ENCODE peak calls at places on chromosome 11, in six cellular contexts. P is SK-N-SH, V is H1, Q is WTC11, O is A549, H is K562. G is an unnamed sample.

GRCh38 chr11:112519749-112520148 is 259.1 kb upstream of the PLET1 start:
- DNase-seq in P (no peak), V (no peak), Q (no peak), O (no peak), H (no peak), G (no peak)

GRCh38 chr11:82872377-82873150 is 27.7 kb downstream of the PRCP start:
- DNase-seq in P (no peak), V (no peak), Q (no peak), O (no peak), H (no peak), G (peak)

GRCh38 chr11:2175659-2176058 is 4.0 kb upstream of the TH start:
- DNase-seq in P (peak), V (no peak), Q (no peak), O (no peak), H (no peak), G (no peak)

GRCh38 chr11:88535266-88535665 is 197.7 kb upstream of the CTSC start:
- DNase-seq in P (no peak), V (no peak), Q (no peak), O (no peak), H (no peak), G (no peak)

GRCh38 chr11:30228323-30228884 is 2.4 kb upstream of the FSHB start:
- DNase-seq in P (no peak), V (no peak), Q (no peak), O (no peak), H (no peak), G (no peak)

GRCh38 chr11:61120865-61121831 is 18.9 kb downstream of the CD5 start:
- DNase-seq in P (peak), V (no peak), Q (no peak), O (no peak), H (no peak), G (no peak)

GRCh38 chr11:107859459-107860239 is 1.1 kb upstream of the SLC35F2 start:
- DNase-seq in P (peak), V (peak), Q (peak), O (peak), H (peak), G (peak)

GRCh38 chr11:57571631-57572030 is 4.2 kb upstream of the UBE2L6 start:
- DNase-seq in P (no peak), V (no peak), Q (no peak), O (no peak), H (no peak), G (no peak)

GRCh38 chr11:2272946-2273280 is 2.5 kb upstream of the ASCL2 start:
- DNase-seq in P (no peak), V (no peak), Q (no peak), O (no peak), H (no peak), G (no peak)

GRCh38 chr11:31254411-31254810 is 115.1 kb downstream of the DCDC1 start:
- DNase-seq in P (no peak), V (no peak), Q (no peak), O (no peak), H (no peak), G (no peak)

GRCh38 chr11:115993613-115994012 is 489.4 kb upstream of the CADM1 start:
- DNase-seq in P (no peak), V (no peak), Q (no peak), O (no peak), H (no peak), G (no peak)

GRCh38 chr11:27353593-27354358 is 9.2 kb downstream of the CCDC34 start:
- DNase-seq in P (no peak), V (no peak), Q (no peak), O (no peak), H (no peak), G (no peak)

GRCh38 chr11:64675417-64676252 is 47.4 kb downstream of the NRXN2 start:
- DNase-seq in P (peak), V (no peak), Q (no peak), O (peak), H (no peak), G (no peak)

DNA sequence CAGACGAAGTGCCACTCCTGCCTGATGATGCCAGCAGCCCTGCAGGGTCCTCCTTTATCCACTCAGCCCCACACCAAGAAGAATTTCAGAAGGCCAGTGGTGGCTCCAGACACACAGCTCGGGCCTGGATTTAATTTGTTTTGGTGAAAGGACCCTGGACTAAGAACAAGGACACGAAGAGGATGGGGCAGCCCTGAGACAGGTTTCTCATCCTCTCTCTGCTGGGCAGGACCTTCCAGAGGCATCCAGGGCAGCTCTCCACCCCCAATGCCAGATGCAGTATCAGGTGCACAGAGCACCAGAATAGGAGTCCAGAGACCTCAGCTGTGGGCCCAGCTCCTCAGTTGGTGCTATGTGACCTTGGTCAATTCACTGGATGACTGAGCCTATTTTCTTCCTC is 72.0 kb downstream of the TRIM29 start:
- DNase-seq in P (no peak), V (peak), Q (no peak), O (no peak), H (no peak), G (no peak)
- TF ChIP-seq MAX in P (no peak), V (no peak), Q (no peak), O (no peak), H (no peak), G (no peak)

DNA sequence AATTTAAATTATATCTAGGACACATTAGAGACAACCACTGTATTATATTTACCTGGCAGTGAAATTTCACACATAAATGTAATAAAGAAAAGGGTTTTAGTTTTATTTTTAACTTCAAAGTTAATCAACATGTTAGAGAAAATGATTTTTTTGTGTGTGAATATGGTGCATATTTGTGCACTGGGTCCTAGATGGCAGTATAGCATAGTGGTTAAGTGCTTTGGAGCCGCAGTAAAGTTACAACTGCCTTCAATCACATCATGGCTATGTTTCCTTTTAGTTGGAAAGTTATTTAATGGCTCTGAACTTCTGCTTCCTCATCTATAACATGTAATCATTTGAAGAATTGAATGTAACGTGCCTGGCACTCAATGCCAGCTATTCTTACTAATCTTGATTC is 108.9 kb upstream of the DDI1 start:
- DNase-seq in P (peak), V (no peak), Q (no peak), O (no peak), H (no peak), G (no peak)
- TF ChIP-seq MAX in P (no peak), V (no peak), Q (no peak), O (no peak), H (no peak), G (no peak)

GRCh38 chr11:101817536-101817935 is 97.3 kb upstream of the CEP126 start:
- DNase-seq in P (no peak), V (no peak), Q (no peak), O (no peak), H (no peak), G (no peak)
- TF ChIP-seq MAX in P (no peak), V (no peak), Q (no peak), O (no peak), H (no peak), G (no peak)

DNA sequence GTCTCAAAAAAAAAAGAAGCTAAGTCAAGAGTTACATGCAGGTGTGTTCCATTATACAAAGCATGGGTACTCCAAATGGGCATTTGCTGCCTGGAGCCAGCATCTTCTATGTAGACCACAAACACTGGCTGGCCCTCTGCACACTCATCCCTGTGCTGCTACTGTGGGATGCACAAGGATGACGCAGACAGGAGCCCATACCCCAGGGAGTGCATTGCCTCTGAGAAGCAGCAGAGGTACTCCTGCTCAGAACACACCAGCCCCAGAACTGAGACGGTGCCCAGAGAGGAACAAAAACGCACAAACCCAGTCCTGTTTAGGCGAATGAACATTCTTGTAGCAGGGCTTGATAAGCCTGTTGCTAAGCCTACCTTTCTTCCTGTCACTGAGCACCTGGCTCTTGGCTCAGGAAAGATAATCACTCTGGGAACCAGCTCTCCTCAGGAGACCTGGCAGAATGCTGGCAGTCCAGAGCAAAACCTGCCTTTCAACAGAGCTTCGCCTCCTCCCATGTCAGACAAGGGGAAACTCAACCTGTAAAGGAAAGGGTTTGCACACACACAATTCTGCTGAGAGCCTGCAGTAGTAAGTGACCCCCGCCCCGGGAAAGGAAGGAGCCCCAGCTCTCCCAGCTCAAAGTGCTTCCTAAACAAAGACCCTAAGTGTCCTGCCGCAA is 145.8 kb downstream of the TENM4 start:
- DNase-seq in P (no peak), V (no peak), Q (no peak), O (no peak), H (no peak), G (no peak)
- TF ChIP-seq MAX in P (no peak), V (no peak), Q (no peak), O (no peak), H (no peak), G (no peak)

GRCh38 chr11:47980093-47980906 is at the start of gene PTPRJ:
- DNase-seq in P (peak), V (peak), Q (peak), O (peak), H (peak), G (peak)

GRCh38 chr11:47980907-47981621 is 705 bp downstream of the PTPRJ start:
- DNase-seq in P (peak), V (peak), Q (peak), O (peak), H (peak), G (peak)

GRCh38 chr11:47981667-47982404 is 1.5 kb downstream of the PTPRJ start:
- DNase-seq in P (peak), V (no peak), Q (no peak), O (no peak), H (no peak), G (no peak)

GRCh38 chr11:47977651-47978050 is 2.7 kb upstream of the PTPRJ start:
- DNase-seq in P (no peak), V (no peak), Q (no peak), O (no peak), H (no peak), G (no peak)

GRCh38 chr11:47979378-47980092 is 824 bp upstream of the PTPRJ start:
- DNase-seq in P (peak), V (peak), Q (peak), O (peak), H (no peak), G (peak)
- TF ChIP-seq MAX in P (no peak), V (no peak), Q (no peak), O (no peak), H (no peak), G (no peak)

DNA sequence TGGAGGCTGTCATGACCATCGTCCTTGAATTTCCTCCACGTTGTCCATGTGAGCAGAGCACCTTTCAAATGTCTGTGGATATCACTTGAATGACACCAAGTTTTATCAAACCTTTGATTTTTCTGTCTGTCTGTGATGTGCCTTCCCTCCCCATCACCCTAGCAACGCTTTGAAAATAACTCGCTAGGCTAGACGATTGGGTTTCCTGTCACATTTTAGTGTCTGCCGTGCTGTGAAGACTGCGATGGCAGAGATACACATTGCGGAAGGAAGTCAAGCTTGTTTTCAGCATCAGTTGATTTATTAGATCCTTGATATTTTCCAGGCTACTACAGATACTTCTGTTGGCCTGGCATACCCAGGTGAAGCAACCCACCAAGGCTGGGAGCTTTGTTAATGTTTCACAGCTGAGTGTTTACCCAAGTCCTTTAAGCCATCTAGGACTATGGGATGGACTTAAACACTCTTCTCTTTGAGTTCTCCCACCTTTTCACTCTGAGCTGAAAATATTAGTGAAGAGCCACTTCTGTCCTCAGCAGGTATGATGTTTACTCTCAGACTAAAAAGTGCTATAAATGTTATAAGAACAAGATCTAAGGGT is 93.7 kb upstream of the CD44 start:
- DNase-seq in P (no peak), V (no peak), Q (no peak), O (no peak), H (no peak), G (no peak)
- TF ChIP-seq MAX in P (no peak), V (no peak), Q (no peak), O (no peak), H (no peak), G (no peak)

GRCh38 chr11:117883063-117883462 is 6.6 kb upstream of the FXYD6 start:
- DNase-seq in P (no peak), V (no peak), Q (no peak), O (no peak), H (no peak), G (no peak)

GRCh38 chr11:117888140-117888561 is 11.7 kb upstream of the FXYD6 start:
- DNase-seq in P (no peak), V (no peak), Q (no peak), O (no peak), H (no peak), G (no peak)

GRCh38 chr11:117885777-117886176 is 9.3 kb upstream of the FXYD6 start:
- DNase-seq in P (no peak), V (peak), Q (no peak), O (no peak), H (no peak), G (no peak)

GRCh38 chr11:117884994-117885393 is 8.5 kb upstream of the FXYD6 start:
- DNase-seq in P (no peak), V (peak), Q (no peak), O (no peak), H (no peak), G (no peak)

DNA sequence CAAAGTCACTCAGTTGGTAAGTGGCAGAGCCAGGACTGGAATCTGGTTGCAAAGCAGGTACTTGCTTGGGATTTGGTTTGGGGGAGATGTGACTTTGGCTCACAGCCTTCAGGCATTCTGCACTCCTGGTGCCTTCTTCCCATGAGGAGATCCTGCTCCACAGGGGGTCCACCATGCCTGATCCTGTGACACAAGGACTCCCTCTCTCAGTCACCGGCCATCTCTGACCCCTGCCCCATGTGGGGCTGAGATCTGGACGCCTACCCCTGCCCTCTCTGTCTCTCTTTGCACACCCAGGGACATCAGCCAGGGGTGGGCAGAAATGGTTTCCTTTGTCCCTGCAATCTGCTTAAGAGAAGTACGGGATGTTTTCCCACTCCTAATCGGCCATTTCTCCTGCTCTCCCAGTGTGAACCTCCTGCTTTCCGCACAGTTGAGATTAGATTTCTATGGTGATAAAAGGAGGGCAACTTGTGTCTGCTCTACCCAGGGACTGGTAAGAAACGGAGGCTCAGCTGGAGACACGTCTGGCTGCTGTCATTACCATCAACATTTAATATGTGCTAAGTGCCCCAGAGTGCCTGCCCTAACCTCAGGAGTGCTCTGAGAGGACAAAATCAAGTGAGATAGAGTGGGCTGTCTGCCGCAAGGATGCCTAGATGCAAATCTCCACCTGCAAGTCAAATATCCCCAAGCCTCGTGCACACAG is 11.1 kb upstream of the FXYD6 start:
- DNase-seq in P (no peak), V (peak), Q (no peak), O (no peak), H (no peak), G (no peak)
- TF ChIP-seq MAX in P (no peak), V (no peak), Q (no peak), O (no peak), H (no peak), G (no peak)

GRCh38 chr11:9315078-9315688 is 790 bp upstream of the TMEM41B start:
- DNase-seq in P (no peak), V (no peak), Q (no peak), O (peak), H (peak), G (no peak)
- TF ChIP-seq MAX in P (no peak), V (no peak), Q (no peak), O (no peak), H (no peak), G (no peak)

G was measured in endothelial cell of umbilical vein.